ENCODE peak calls at places on chromosome 6, in six cellular contexts. One of them, this sample, is unnamed.

GRCh38 chr6:11307226-11307625 is 74.8 kb upstream of the NEDD9 start:
- DNase-seq in Daoy: peak; percentile 17
- DNase-seq in midbrain: no peak
- DNase-seq in HEK293T: no peak
- DNase-seq in Right ventricle myocardium superior: no peak
- DNase-seq in fibroblast of lung: no peak
- DNase-seq in this sample: no peak

GRCh38 chr6:6556738-6557503 is 31.6 kb upstream of the LY86 start:
- DNase-seq in HEK293T: peak; percentile 71
- DNase-seq in Right ventricle myocardium superior: no peak
- DNase-seq in fibroblast of lung: no peak
- DNase-seq in midbrain: no peak
- DNase-seq in Daoy: peak; percentile 57
- DNase-seq in this sample: peak; percentile 33

GRCh38 chr6:70108230-70108629 is 194.7 kb downstream of the COL9A1 start:
- DNase-seq in Right ventricle myocardium superior: no peak
- DNase-seq in HEK293T: peak; percentile 26
- DNase-seq in fibroblast of lung: peak; percentile 17
- DNase-seq in midbrain: peak; percentile 59
- DNase-seq in Daoy: peak; percentile 10
- DNase-seq in this sample: peak; percentile 29

GRCh38 chr6:43785904-43786303 is 15.9 kb downstream of the VEGFA start:
- DNase-seq in HEK293T: no peak
- DNase-seq in Daoy: no peak
- DNase-seq in fibroblast of lung: no peak
- DNase-seq in midbrain: no peak
- DNase-seq in Right ventricle myocardium superior: no peak
- DNase-seq in this sample: no peak

GRCh38 chr6:33014841-33015634 is 5.6 kb upstream of the HLA-DOA start:
- DNase-seq in Right ventricle myocardium superior: no peak
- DNase-seq in Daoy: peak; percentile 68
- DNase-seq in HEK293T: peak; percentile 72
- DNase-seq in fibroblast of lung: peak; percentile 66
- DNase-seq in midbrain: peak; percentile 79
- DNase-seq in this sample: peak; percentile 73

GRCh38 chr6:33317418-33317667 is 201 bp downstream of the ZBTB22 start:
- DNase-seq in Daoy: no peak
- DNase-seq in fibroblast of lung: no peak
- DNase-seq in midbrain: peak; percentile 72
- DNase-seq in Right ventricle myocardium superior: peak; percentile 66
- DNase-seq in HEK293T: peak; percentile 70
- DNase-seq in this sample: no peak

GRCh38 chr6:153989989-153990388 is 49.1 kb upstream of the OPRM1 start:
- DNase-seq in midbrain: no peak
- DNase-seq in Daoy: no peak
- DNase-seq in Right ventricle myocardium superior: no peak
- DNase-seq in HEK293T: no peak
- DNase-seq in fibroblast of lung: no peak
- DNase-seq in this sample: no peak

GRCh38 chr6:11392778-11393507 is 144.6 kb upstream of the TMEM170B start:
- DNase-seq in Daoy: no peak
- DNase-seq in Right ventricle myocardium superior: peak; percentile 47
- DNase-seq in fibroblast of lung: no peak
- DNase-seq in HEK293T: no peak
- DNase-seq in midbrain: no peak
- DNase-seq in this sample: peak; percentile 57

GRCh38 chr6:148770408-148771211 is 23.8 kb downstream of the UST start:
- DNase-seq in Daoy: no peak
- DNase-seq in Right ventricle myocardium superior: no peak
- DNase-seq in midbrain: no peak
- DNase-seq in fibroblast of lung: no peak
- DNase-seq in HEK293T: no peak
- DNase-seq in this sample: no peak

GRCh38 chr6:154638369-154638768 is 94.8 kb upstream of the SCAF8 start:
- DNase-seq in fibroblast of lung: peak; percentile 85
- DNase-seq in Right ventricle myocardium superior: no peak
- DNase-seq in HEK293T: no peak
- DNase-seq in Daoy: peak; percentile 77
- DNase-seq in midbrain: no peak
- DNase-seq in this sample: peak; percentile 65

GRCh38 chr6:101011165-101011564 is 130.0 kb upstream of the ASCC3 start:
- DNase-seq in midbrain: no peak
- DNase-seq in HEK293T: no peak
- DNase-seq in Daoy: no peak
- DNase-seq in Right ventricle myocardium superior: no peak
- DNase-seq in fibroblast of lung: no peak
- DNase-seq in this sample: peak; percentile 2

GRCh38 chr6:11337306-11337705 is 104.8 kb upstream of the NEDD9 start:
- DNase-seq in fibroblast of lung: no peak
- DNase-seq in Daoy: no peak
- DNase-seq in HEK293T: no peak
- DNase-seq in midbrain: no peak
- DNase-seq in Right ventricle myocardium superior: no peak
- DNase-seq in this sample: no peak

GRCh38 chr6:11961137-11961779 is 50.9 kb upstream of the HIVEP1 start:
- DNase-seq in Daoy: no peak
- DNase-seq in midbrain: no peak
- DNase-seq in HEK293T: no peak
- DNase-seq in Right ventricle myocardium superior: no peak
- DNase-seq in fibroblast of lung: no peak
- DNase-seq in this sample: no peak

GRCh38 chr6:140566706-140567330 is 1192.4 kb upstream of the CITED2 start:
- DNase-seq in fibroblast of lung: peak; percentile 82
- DNase-seq in Right ventricle myocardium superior: no peak
- DNase-seq in HEK293T: no peak
- DNase-seq in Daoy: peak; percentile 49
- DNase-seq in midbrain: no peak
- DNase-seq in this sample: peak; percentile 67

GRCh38 chr6:72461144-72461543 is 160.7 kb upstream of the KCNQ5 start:
- DNase-seq in Right ventricle myocardium superior: no peak
- DNase-seq in midbrain: no peak
- DNase-seq in HEK293T: no peak
- DNase-seq in fibroblast of lung: peak; percentile 55
- DNase-seq in Daoy: peak; percentile 13
- DNase-seq in this sample: peak; percentile 21

GRCh38 chr6:40794581-40794980 is 207.4 kb upstream of the LRFN2 start:
- DNase-seq in fibroblast of lung: no peak
- DNase-seq in HEK293T: no peak
- DNase-seq in Daoy: no peak
- DNase-seq in midbrain: no peak
- DNase-seq in Right ventricle myocardium superior: no peak
- DNase-seq in this sample: no peak

GRCh38 chr6:4180653-4181255 is 45.4 kb upstream of the ECI2 start:
- DNase-seq in Right ventricle myocardium superior: no peak
- DNase-seq in HEK293T: peak; percentile 43
- DNase-seq in midbrain: no peak
- DNase-seq in Daoy: peak; percentile 57
- DNase-seq in fibroblast of lung: peak; percentile 46
- DNase-seq in this sample: no peak

GRCh38 chr6:77462359-77463307 is 658 bp downstream of the HTR1B start:
- DNase-seq in Daoy: no peak
- DNase-seq in HEK293T: no peak
- DNase-seq in Right ventricle myocardium superior: peak; percentile 39
- DNase-seq in fibroblast of lung: peak; percentile 50
- DNase-seq in midbrain: no peak
- DNase-seq in this sample: no peak

GRCh38 chr6:128719786-128720185 is 163.2 kb upstream of the LAMA2 start:
- DNase-seq in HEK293T: no peak
- DNase-seq in Right ventricle myocardium superior: no peak
- DNase-seq in fibroblast of lung: no peak
- DNase-seq in Daoy: no peak
- DNase-seq in midbrain: peak; percentile 29
- DNase-seq in this sample: no peak

GRCh38 chr6:20400476-20401402 is 940 bp upstream of the E2F3 start:
- DNase-seq in HEK293T: peak; percentile 67
- DNase-seq in Right ventricle myocardium superior: peak; percentile 55
- DNase-seq in fibroblast of lung: peak; percentile 18
- DNase-seq in Daoy: peak; percentile 36
- DNase-seq in midbrain: peak; percentile 5
- DNase-seq in this sample: peak; percentile 19

GRCh38 chr6:110170081-110170480 is 9.4 kb downstream of the WASF1 start:
- DNase-seq in midbrain: no peak
- DNase-seq in fibroblast of lung: no peak
- DNase-seq in Right ventricle myocardium superior: no peak
- DNase-seq in HEK293T: no peak
- DNase-seq in Daoy: no peak
- DNase-seq in this sample: no peak

GRCh38 chr6:100458841-100459154 is 5.9 kb downstream of the SIM1 start:
- DNase-seq in HEK293T: no peak
- DNase-seq in Daoy: no peak
- DNase-seq in Right ventricle myocardium superior: no peak
- DNase-seq in fibroblast of lung: no peak
- DNase-seq in midbrain: no peak
- DNase-seq in this sample: no peak

GRCh38 chr6:157047328-157047727 is 270.1 kb downstream of the ARID1B start:
- DNase-seq in midbrain: no peak
- DNase-seq in HEK293T: no peak
- DNase-seq in fibroblast of lung: no peak
- DNase-seq in Daoy: no peak
- DNase-seq in Right ventricle myocardium superior: no peak
- DNase-seq in this sample: no peak

GRCh38 chr6:83065511-83066192 is at the start of gene UBE3D:
- DNase-seq in midbrain: peak; percentile 87
- DNase-seq in fibroblast of lung: peak; percentile 71
- DNase-seq in Right ventricle myocardium superior: peak; percentile 95
- DNase-seq in HEK293T: peak; percentile 89
- DNase-seq in Daoy: peak; percentile 91
- DNase-seq in this sample: peak; percentile 47

GRCh38 chr6:16716450-16716858 is 44.8 kb downstream of the ATXN1 start:
- DNase-seq in Daoy: no peak
- DNase-seq in HEK293T: no peak
- DNase-seq in fibroblast of lung: no peak
- DNase-seq in midbrain: no peak
- DNase-seq in Right ventricle myocardium superior: no peak
- DNase-seq in this sample: no peak

GRCh38 chr6:29828471-29828797 is 809 bp downstream of the HLA-G start:
- DNase-seq in midbrain: no peak
- DNase-seq in fibroblast of lung: no peak
- DNase-seq in Right ventricle myocardium superior: no peak
- DNase-seq in Daoy: no peak
- DNase-seq in HEK293T: no peak
- DNase-seq in this sample: no peak

GRCh38 chr6:145271601-145272000 is 463.7 kb downstream of the EPM2A start:
- DNase-seq in midbrain: no peak
- DNase-seq in HEK293T: no peak
- DNase-seq in fibroblast of lung: no peak
- DNase-seq in Daoy: no peak
- DNase-seq in Right ventricle myocardium superior: no peak
- DNase-seq in this sample: no peak

GRCh38 chr6:72425003-72425681 is 196.7 kb upstream of the KCNQ5 start:
- DNase-seq in Right ventricle myocardium superior: no peak
- DNase-seq in midbrain: no peak
- DNase-seq in Daoy: peak; percentile 41
- DNase-seq in HEK293T: no peak
- DNase-seq in fibroblast of lung: peak; percentile 97
- DNase-seq in this sample: peak; percentile 55

GRCh38 chr6:35664945-35665344 is 23.8 kb downstream of the FKBP5 start:
- DNase-seq in Daoy: no peak
- DNase-seq in HEK293T: no peak
- DNase-seq in midbrain: no peak
- DNase-seq in Right ventricle myocardium superior: no peak
- DNase-seq in fibroblast of lung: peak; percentile 32
- DNase-seq in this sample: no peak

GRCh38 chr6:7784706-7785105 is 58.8 kb downstream of the BMP6 start:
- DNase-seq in fibroblast of lung: no peak
- DNase-seq in midbrain: no peak
- DNase-seq in Daoy: no peak
- DNase-seq in Right ventricle myocardium superior: no peak
- DNase-seq in HEK293T: no peak
- DNase-seq in this sample: no peak

GRCh38 chr6:9252784-9253183 is 817.4 kb upstream of the SLC35B3 start:
- DNase-seq in Daoy: peak; percentile 23
- DNase-seq in fibroblast of lung: no peak
- DNase-seq in Right ventricle myocardium superior: no peak
- DNase-seq in midbrain: no peak
- DNase-seq in HEK293T: no peak
- DNase-seq in this sample: peak; percentile 4

GRCh38 chr6:11251553-11252358 is 19.3 kb upstream of the NEDD9 start:
- DNase-seq in midbrain: peak; percentile 84
- DNase-seq in Right ventricle myocardium superior: peak; percentile 55
- DNase-seq in Daoy: peak; percentile 71
- DNase-seq in fibroblast of lung: peak; percentile 72
- DNase-seq in HEK293T: no peak
- DNase-seq in this sample: peak; percentile 47

GRCh38 chr6:3039384-3039783 is 28.9 kb upstream of the RIPK1 start:
- DNase-seq in HEK293T: no peak
- DNase-seq in Right ventricle myocardium superior: no peak
- DNase-seq in fibroblast of lung: no peak
- DNase-seq in Daoy: no peak
- DNase-seq in midbrain: no peak
- DNase-seq in this sample: no peak

GRCh38 chr6:161578478-161578877 is 304.6 kb upstream of the AGPAT4 start:
- DNase-seq in Daoy: peak; percentile 32
- DNase-seq in midbrain: no peak
- DNase-seq in fibroblast of lung: no peak
- DNase-seq in HEK293T: no peak
- DNase-seq in Right ventricle myocardium superior: no peak
- DNase-seq in this sample: no peak

GRCh38 chr6:20202699-20203302 is 9.5 kb downstream of the MBOAT1 start:
- DNase-seq in Daoy: no peak
- DNase-seq in midbrain: no peak
- DNase-seq in Right ventricle myocardium superior: no peak
- DNase-seq in fibroblast of lung: no peak
- DNase-seq in HEK293T: no peak
- DNase-seq in this sample: no peak

GRCh38 chr6:36739947-36740817 is 42.6 kb downstream of the RAB44 start:
- DNase-seq in Daoy: no peak
- DNase-seq in fibroblast of lung: no peak
- DNase-seq in midbrain: no peak
- DNase-seq in Right ventricle myocardium superior: no peak
- DNase-seq in HEK293T: no peak
- DNase-seq in this sample: no peak

GRCh38 chr6:1316482-1317220 is 4.8 kb downstream of the FOXQ1 start:
- DNase-seq in HEK293T: no peak
- DNase-seq in fibroblast of lung: no peak
- DNase-seq in Right ventricle myocardium superior: no peak
- DNase-seq in midbrain: no peak
- DNase-seq in Daoy: peak; percentile 63
- DNase-seq in this sample: no peak

GRCh38 chr6:138722425-138723371 is 50.9 kb upstream of the CCDC28A start:
- DNase-seq in midbrain: no peak
- DNase-seq in Right ventricle myocardium superior: no peak
- DNase-seq in HEK293T: no peak
- DNase-seq in Daoy: peak; percentile 61
- DNase-seq in fibroblast of lung: peak; percentile 92
- DNase-seq in this sample: peak; percentile 69

This sample was measured in A172.